ENCODE peak calls at places on chromosomes 13 and 19, in four cellular contexts. I is right cardiac atrium; Y is astrocyte of the cerebellum; Z is effector memory CD4-positive, alpha-beta T cell. H is an unnamed sample.

GRCh38 chr13:39037410-39037879 is 444 bp downstream of the PROSER1 start:
- DNase-seq in Y (no peak), I (no peak), Z (no peak), H (no peak)

GRCh38 chr13:23770428-23770827 is 118.8 kb downstream of the MIPEP start:
- DNase-seq in Z (no peak), I (no peak), Y (no peak), H (no peak)

GRCh38 chr19:7533925-7534480 is 1.5 kb upstream of the PNPLA6 start:
- DNase-seq in Y (peak), I (peak), Z (peak), H (no peak)

GRCh38 chr13:45516757-45517156 is 52.0 kb downstream of the COG3 start:
- DNase-seq in I (no peak), Z (no peak), Y (no peak), H (no peak)

GRCh38 chr19:3055741-3056453 is 6.4 kb downstream of the TLE5 start:
- DNase-seq in I (no peak), Y (no peak), Z (no peak), H (no peak)

GRCh38 chr19:7397687-7398086 is 49.0 kb downstream of the ARHGEF18 start:
- DNase-seq in Z (no peak), Y (peak), I (no peak), H (no peak)

GRCh38 chr19:47003611-47003935 is 16.1 kb upstream of the NPAS1 start:
- DNase-seq in Y (no peak), I (no peak), Z (no peak), H (no peak)

GRCh38 chr19:13978721-13979191 is 26.4 kb downstream of the DCAF15 start:
- DNase-seq in Z (no peak), I (no peak), Y (no peak), H (no peak)

GRCh38 chr19:39428309-39429112 is 7.2 kb downstream of the RPS16 start:
- DNase-seq in Y (peak), I (peak), Z (no peak), H (no peak)

GRCh38 chr13:49651775-49652690 is 23.7 kb downstream of the ARL11 start:
- DNase-seq in I (no peak), Y (no peak), Z (no peak), H (no peak)

GRCh38 chr19:40090256-40091204 is at the start of gene ZNF780A:
- DNase-seq in Z (peak), I (peak), Y (peak), H (peak)

GRCh38 chr19:2255982-2256685 is at the start of gene JSRP1:
- DNase-seq in Y (no peak), Z (no peak), I (no peak), H (no peak)

GRCh38 chr13:107157272-107157671 is 589.3 kb upstream of the ARGLU1 start:
- DNase-seq in Y (no peak), Z (no peak), I (no peak), H (no peak)

GRCh38 chr19:49771674-49772139 is 4.9 kb downstream of the AP2A1 start:
- DNase-seq in I (no peak), Z (no peak), Y (no peak), H (no peak)

GRCh38 chr19:43774103-43774939 is 6.5 kb downstream of the KCNN4 start:
- DNase-seq in Y (no peak), Z (no peak), I (peak), H (no peak)
- H3K4me3 ChIP-seq in Y (peak), Z (no peak), I (no peak), H (peak)

GRCh38 chr19:55684946-55685681 is 10.1 kb downstream of the EPN1 start:
- DNase-seq in I (no peak), Z (no peak), Y (no peak), H (no peak)

GRCh38 chr19:55688422-55689218 is 13.6 kb downstream of the EPN1 start:
- DNase-seq in Z (no peak), Y (no peak), I (no peak), H (no peak)

GRCh38 chr19:55685776-55686175 is 10.8 kb downstream of the EPN1 start:
- DNase-seq in I (no peak), Y (no peak), Z (no peak), H (no peak)

GRCh38 chr19:55687281-55688172 is 12.5 kb downstream of the EPN1 start:
- DNase-seq in Z (no peak), Y (no peak), I (no peak), H (no peak)

DNA sequence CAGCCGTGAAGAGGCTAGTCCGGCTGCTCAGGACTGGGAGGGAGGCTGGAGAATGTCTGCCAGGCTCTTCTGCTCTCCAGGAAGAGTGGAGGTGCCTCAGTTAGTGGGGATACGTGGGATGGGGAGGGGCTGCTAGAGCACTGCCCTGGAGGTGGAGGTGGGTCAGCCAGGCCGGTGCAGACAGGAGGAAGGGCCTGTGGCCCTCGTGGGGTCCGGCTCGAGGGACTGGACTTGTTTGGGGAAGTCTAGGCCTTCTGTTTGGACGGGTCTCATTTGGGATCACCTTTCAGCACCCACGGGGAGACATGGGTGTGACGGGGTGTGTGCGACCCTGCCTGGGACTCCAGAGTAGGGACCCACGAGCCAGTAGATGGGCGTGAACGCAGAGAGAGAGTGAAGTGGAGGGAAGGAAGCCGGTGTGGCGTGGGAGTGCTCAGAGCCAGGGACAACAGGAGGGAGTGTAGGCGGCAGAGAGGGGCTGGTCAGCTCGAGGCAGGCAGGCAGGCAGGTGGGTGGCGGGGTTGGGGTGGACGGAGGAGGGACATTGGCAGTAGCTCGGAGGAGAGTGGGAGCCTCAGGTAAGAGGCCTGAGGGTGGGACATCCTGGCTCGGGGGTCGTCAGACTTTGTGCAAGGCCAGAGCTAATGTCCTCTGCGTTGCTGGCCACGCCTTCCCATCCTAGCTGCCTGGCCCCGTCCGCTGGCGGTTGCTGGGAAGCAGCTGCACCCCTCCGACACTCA is 11.5 kb downstream of the EPN1 start:
- DNase-seq in Y (no peak), I (no peak), Z (no peak), H (no peak)
- H3K4me3 ChIP-seq in Y (no peak), I (no peak), Z (no peak), H (no peak)

DNA sequence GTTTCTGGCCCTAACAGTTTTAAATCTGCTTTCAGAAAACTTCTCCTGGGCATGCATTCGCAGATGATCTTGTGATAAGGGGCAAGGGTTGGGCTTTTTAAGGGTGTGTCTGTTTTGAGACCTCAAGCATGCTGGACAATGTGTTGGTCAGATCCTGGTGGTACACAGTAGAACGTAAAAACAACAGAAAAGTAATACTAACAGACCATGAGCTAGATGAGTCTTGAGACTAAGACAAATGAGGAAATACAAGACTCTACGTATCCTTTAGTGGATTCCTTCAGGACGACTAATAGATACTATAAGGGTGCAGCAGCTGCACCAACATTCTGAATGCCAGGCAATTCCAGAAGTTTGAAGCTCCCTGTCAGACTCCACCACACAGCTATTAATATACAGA is 237.6 kb downstream of the DNAJC15 start:
- DNase-seq in Z (no peak), I (no peak), Y (no peak), H (no peak)
- H3K4me3 ChIP-seq in Z (no peak), I (no peak), Y (no peak), H (no peak)

GRCh38 chr19:34732548-34733255 is 1.3 kb upstream of the ZNF181 start:
- DNase-seq in Y (no peak), I (peak), Z (no peak), H (no peak)
- H3K4me3 ChIP-seq in Y (peak), I (peak), Z (no peak), H (no peak)

GRCh38 chr19:11192957-11193939 is 4.1 kb downstream of the KANK2 start:
- DNase-seq in Y (no peak), Z (no peak), I (no peak), H (no peak)
- H3K4me3 ChIP-seq in Y (no peak), Z (no peak), I (no peak), H (no peak)

DNA sequence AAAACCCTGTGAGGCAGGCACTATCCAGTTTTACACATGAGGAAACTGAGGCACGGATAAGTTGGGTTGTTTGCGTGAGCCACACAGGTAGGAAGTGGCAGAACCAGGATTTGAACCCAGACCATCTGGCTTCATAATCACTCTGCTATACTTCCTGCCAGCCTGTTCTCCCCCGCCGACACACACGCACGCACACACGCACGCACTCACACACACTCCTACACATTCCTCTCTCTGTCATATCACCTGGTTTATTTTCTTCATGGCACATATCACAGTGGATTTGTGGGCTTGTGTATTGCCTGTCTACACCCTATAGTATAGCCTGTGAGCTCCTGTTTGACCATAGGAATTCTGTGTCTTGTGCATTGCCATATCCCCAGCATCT is 140.0 kb downstream of the SIPA1L3 start:
- DNase-seq in I (no peak), Y (no peak), Z (no peak), H (no peak)
- H3K4me3 ChIP-seq in I (no peak), Y (no peak), Z (no peak), H (no peak)